ENCODE peak calls at places on chromosomes 11 and 22, in nine cellular contexts. C is HCT116, X is suprapubic skin, K is vagina, A is transverse colon, N is HepG2, I is sigmoid colon, Z is GM23338, L is K562. J is an unnamed sample.
A peak's percentile ranks its signal among the peaks of the same experiment; 100 is the strongest.

GRCh38 chr11:75277211-75277805 is 36.7 kb downstream of the TPBGL start:
- DNase-seq in C (no peak), X (no peak), K (no peak), A (no peak), N (no peak), I (peak; percentile 50), Z (no peak), L (no peak), J (no peak)

GRCh38 chr22:41848468-41848867 is 15.6 kb downstream of the SREBF2 start:
- DNase-seq in C (no peak), X (no peak), K (no peak), A (peak; percentile 88), N (no peak), I (peak; percentile 72), Z (peak; percentile 44), L (no peak), J (no peak)

GRCh38 chr22:17974703-17975372 is 49.5 kb downstream of the MICAL3 start:
- DNase-seq in C (no peak), X (no peak), K (no peak), A (no peak), N (no peak), I (no peak), Z (no peak), L (no peak), J (no peak)

GRCh38 chr22:48503035-48503625 is 1324.5 kb downstream of the BRD1 start:
- DNase-seq in C (no peak), X (no peak), K (no peak), A (no peak), N (no peak), I (no peak), Z (no peak), L (no peak), J (no peak)

GRCh38 chr11:122812612-122813011 is 25.7 kb upstream of the CRTAM start:
- DNase-seq in C (no peak), X (no peak), K (no peak), A (no peak), N (no peak), I (no peak), Z (peak; percentile 51), L (no peak), J (no peak)

GRCh38 chr11:88100161-88100560 is 75.1 kb downstream of the RAB38 start:
- DNase-seq in C (no peak), X (no peak), K (no peak), A (no peak), N (no peak), I (no peak), Z (no peak), L (no peak), J (no peak)

GRCh38 chr11:107427569-107428180 is 29.9 kb downstream of the CWF19L2 start:
- DNase-seq in C (no peak), X (no peak), K (no peak), A (no peak), N (peak; percentile 25), I (no peak), Z (no peak), L (peak; percentile 9), J (no peak)

GRCh38 chr22:36331912-36332622 is 55.7 kb downstream of the MYH9 start:
- DNase-seq in C (no peak), X (no peak), K (no peak), A (peak; percentile 76), N (no peak), I (peak; percentile 91), Z (no peak), L (no peak), J (peak; percentile 71)

GRCh38 chr11:24872912-24873311 is 376.1 kb downstream of the LUZP2 start:
- DNase-seq in C (no peak), X (no peak), K (no peak), A (no peak), N (no peak), I (no peak), Z (no peak), L (no peak), J (no peak)

GRCh38 chr11:13777341-13777985 is 109.0 kb downstream of the FAR1 start:
- DNase-seq in C (no peak), X (no peak), K (no peak), A (no peak), N (no peak), I (no peak), Z (peak; percentile 83), L (no peak), J (no peak)

GRCh38 chr22:38244106-38244505 is 28.7 kb downstream of the TMEM184B start:
- DNase-seq in C (no peak), X (no peak), K (no peak), A (no peak), N (no peak), I (no peak), Z (no peak), L (no peak), J (no peak)

GRCh38 chr11:112025682-112026081 is 474 bp downstream of the DLAT start:
- DNase-seq in C (no peak), X (no peak), K (no peak), A (no peak), N (peak; percentile 4), I (no peak), Z (no peak), L (no peak), J (no peak)

GRCh38 chr11:35177370-35177769 is 38.4 kb downstream of the CD44 start:
- DNase-seq in C (no peak), X (no peak), K (no peak), A (no peak), N (no peak), I (no peak), Z (no peak), L (no peak), J (no peak)

GRCh38 chr22:46367707-46368191 is 32.2 kb downstream of the TRMU start:
- DNase-seq in C (peak; percentile 29), X (no peak), K (no peak), A (peak; percentile 87), N (peak; percentile 44), I (no peak), Z (peak; percentile 87), L (peak; percentile 67), J (peak; percentile 68)

GRCh38 chr11:8168485-8169257 is at the start of gene RIC3:
- DNase-seq in C (no peak), X (no peak), K (no peak), A (peak; percentile 30), N (no peak), I (peak; percentile 69), Z (peak; percentile 79), L (no peak), J (peak; percentile 31)

GRCh38 chr22:31075961-31076360 is 5.2 kb upstream of the SMTN start:
- DNase-seq in C (no peak), X (peak; percentile 91), K (no peak), A (peak; percentile 70), N (no peak), I (peak; percentile 93), Z (no peak), L (no peak), J (no peak)
- TF ChIP-seq POLR2AphosphoS5 in C (no peak), X (no peak), K (peak; percentile 80), A (no peak), N (no peak), I (peak; percentile 51), Z (no peak), L (no peak), J (peak; percentile 19)

GRCh38 chr11:115168229-115168671 is 336.0 kb downstream of the CADM1 start:
- DNase-seq in C (no peak), X (no peak), K (no peak), A (no peak), N (no peak), I (no peak), Z (no peak), L (no peak), J (no peak)

GRCh38 chr11:115170133-115170815 is 333.9 kb downstream of the CADM1 start:
- DNase-seq in C (no peak), X (no peak), K (no peak), A (peak; percentile 37), N (peak; percentile 18), I (no peak), Z (peak; percentile 80), L (peak; percentile 27), J (no peak)

GRCh38 chr11:115164774-115165173 is 339.4 kb downstream of the CADM1 start:
- DNase-seq in C (no peak), X (no peak), K (no peak), A (no peak), N (no peak), I (no peak), Z (peak; percentile 61), L (no peak), J (no peak)

GRCh38 chr11:115168686-115169085 is 335.5 kb downstream of the CADM1 start:
- DNase-seq in C (no peak), X (no peak), K (no peak), A (no peak), N (no peak), I (no peak), Z (no peak), L (no peak), J (no peak)

DNA sequence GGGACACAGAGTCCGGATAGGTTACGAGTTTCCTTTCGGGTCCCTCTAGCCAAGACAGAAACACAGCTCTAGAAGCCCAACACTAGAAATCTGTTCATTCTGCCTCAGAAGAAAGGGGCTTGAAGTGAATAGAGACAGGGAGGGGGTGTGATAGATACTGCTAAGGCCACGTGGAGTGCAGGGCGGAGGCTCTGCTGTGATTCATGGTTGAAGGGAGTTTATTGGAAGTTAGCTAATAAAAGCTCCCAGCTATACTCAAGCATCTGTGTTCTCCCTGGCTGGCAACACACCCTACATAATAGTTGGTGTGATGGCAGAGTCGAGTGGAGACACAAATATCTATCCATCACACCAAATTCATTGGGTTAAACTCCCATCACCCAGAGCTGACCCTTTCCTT is 337.4 kb downstream of the CADM1 start:
- DNase-seq in C (no peak), X (no peak), K (no peak), A (no peak), N (no peak), I (no peak), Z (no peak), L (no peak), J (peak; percentile 25)
- H3K27ac ChIP-seq in C (no peak overlapping the region), X (no peak overlapping the region), K (no peak overlapping the region), A (no peak overlapping the region), N (no peak overlapping the region), I (no peak overlapping the region), Z (no peak overlapping the region), L (no peak overlapping the region), J (no peak overlapping the region)

DNA sequence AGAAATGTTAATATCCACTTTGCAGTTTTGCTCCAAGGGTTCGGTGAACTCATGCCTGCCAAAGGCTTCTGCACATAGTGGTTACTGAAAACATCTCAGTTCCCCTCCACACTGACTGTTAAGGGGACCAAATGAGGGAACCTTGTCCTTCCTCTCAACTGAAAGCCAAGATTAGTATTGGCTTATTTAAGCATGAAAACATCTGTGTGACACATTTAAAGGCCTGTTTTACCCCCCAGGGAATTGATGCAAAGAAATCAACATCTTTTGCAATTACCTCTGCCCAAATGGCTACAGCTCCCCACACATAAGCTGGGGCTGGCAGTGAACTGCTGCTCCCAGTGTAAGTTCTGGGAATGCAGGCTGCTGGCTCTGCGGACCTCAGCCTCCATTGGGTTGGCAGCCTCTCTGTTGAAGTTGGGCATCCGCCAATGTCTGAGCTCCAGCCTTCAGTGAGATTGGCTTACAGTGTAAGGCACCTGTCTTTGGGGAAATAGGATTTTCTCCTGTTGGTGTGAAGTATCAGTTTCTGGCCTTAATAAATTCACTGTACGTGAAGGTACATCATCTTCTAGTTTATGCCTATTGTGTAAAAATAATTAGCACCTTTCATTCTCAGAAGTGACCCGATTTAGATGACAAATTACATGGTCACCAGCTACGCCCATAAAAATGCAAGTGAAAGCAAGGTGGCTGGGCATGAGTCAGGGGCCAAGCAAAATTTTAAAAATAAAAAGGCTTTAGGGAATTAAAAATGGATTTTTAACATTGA is 213.4 kb upstream of the SYN3 start:
- DNase-seq in C (no peak), X (no peak), K (no peak), A (peak; percentile 44), N (no peak), I (no peak), Z (no peak), L (no peak), J (peak; percentile 87)
- TF ChIP-seq POLR2AphosphoS5 in C (no peak), X (no peak), K (no peak), A (no peak), N (no peak), I (no peak), Z (no peak), L (no peak), J (peak; percentile 84)

GRCh38 chr22:44955102-44955501 is 54.7 kb downstream of the PHF21B start:
- DNase-seq in C (no peak), X (no peak), K (no peak), A (no peak), N (no peak), I (no peak), Z (no peak), L (no peak), J (no peak)
- H3K27ac ChIP-seq in C (no peak overlapping the region), X (no peak overlapping the region), K (no peak overlapping the region), A (no peak overlapping the region), N (no peak overlapping the region), I (no peak overlapping the region), Z (peak overlapping the region; percentile 88), L (no peak overlapping the region), J (no peak overlapping the region)